ENCODE peak calls at places on chromosomes 11 and 22, in ten cellular contexts. O, J, I, W, F, L, M, G, K and B are unnamed samples.

GRCh38 chr11:130599073-130599654 is 150.7 kb downstream of the ADAMTS15 start:
- DNase-seq in L (no peak), G (peak), K (no peak), M (peak), W (no peak), O (peak), F (peak), J (no peak), I (peak), B (no peak)

GRCh38 chr11:108220721-108221346 is 1.6 kb downstream of the NPAT start:
- DNase-seq in O (no peak), F (no peak), J (no peak), K (peak), I (no peak), M (no peak), W (no peak), L (no peak), G (no peak), B (no peak)

GRCh38 chr11:78830277-78830676 is 255.6 kb upstream of the NARS2 start:
- DNase-seq in I (no peak), M (peak), F (no peak), K (no peak), W (no peak), L (no peak), O (no peak), G (no peak), J (no peak), B (no peak)

GRCh38 chr22:42207918-42208317 is 62.5 kb downstream of the TCF20 start:
- DNase-seq in O (no peak), J (no peak), G (no peak), L (no peak), F (no peak), I (no peak), K (no peak), W (no peak), M (no peak), B (no peak)

GRCh38 chr11:79404325-79404724 is 36.5 kb downstream of the TENM4 start:
- DNase-seq in F (no peak), O (no peak), K (no peak), I (no peak), M (no peak), L (no peak), G (no peak), W (no peak), J (no peak), B (no peak)

GRCh38 chr11:96278039-96278897 is 64.7 kb downstream of the MAML2 start:
- DNase-seq in F (no peak), J (no peak), M (no peak), K (no peak), O (no peak), G (peak), W (no peak), L (peak), I (no peak), B (no peak)

GRCh38 chr11:25860677-25861445 is 471.1 kb upstream of the ANO3 start:
- DNase-seq in W (no peak), L (peak), G (peak), O (no peak), J (no peak), K (no peak), M (no peak), I (no peak), F (no peak), B (no peak)

GRCh38 chr11:128415539-128415938 is 171.8 kb downstream of the ETS1 start:
- DNase-seq in K (no peak), O (no peak), G (no peak), M (no peak), F (no peak), I (no peak), L (peak), J (no peak), W (no peak), B (no peak)

GRCh38 chr22:39601180-39601535 is 30.6 kb downstream of the CACNA1I start:
- DNase-seq in M (no peak), K (peak), W (no peak), G (no peak), J (no peak), F (no peak), O (no peak), L (no peak), I (no peak), B (no peak)

GRCh38 chr11:62792193-62792575 is 378 bp upstream of the TMEM223 start:
- DNase-seq in I (peak), J (peak), G (peak), W (no peak), L (no peak), F (peak), M (peak), K (no peak), O (no peak), B (no peak)
- TF ChIP-seq CTCF in I (no peak), J (peak), G (no peak), W (no peak), L (no peak), F (no peak), M (no peak), K (peak), O (no peak), B (no peak)

GRCh38 chr11:119880873-119881272 is 151.9 kb upstream of the NECTIN1 start:
- DNase-seq in M (no peak), F (no peak), L (no peak), W (no peak), J (peak), G (no peak), I (no peak), O (no peak), K (no peak), B (no peak)

GRCh38 chr11:119876841-119877240 is 147.8 kb upstream of the NECTIN1 start:
- DNase-seq in W (no peak), K (no peak), G (no peak), L (no peak), O (no peak), M (no peak), F (no peak), J (peak), I (no peak), B (no peak)

GRCh38 chr11:119880143-119880542 is 151.1 kb upstream of the NECTIN1 start:
- DNase-seq in K (no peak), G (no peak), J (peak), F (no peak), O (peak), M (peak), L (no peak), I (no peak), W (no peak), B (no peak)

GRCh38 chr11:119875841-119876600 is 147.0 kb upstream of the NECTIN1 start:
- DNase-seq in G (no peak), M (no peak), W (no peak), O (no peak), I (no peak), F (no peak), L (no peak), J (peak), K (no peak), B (no peak)

DNA sequence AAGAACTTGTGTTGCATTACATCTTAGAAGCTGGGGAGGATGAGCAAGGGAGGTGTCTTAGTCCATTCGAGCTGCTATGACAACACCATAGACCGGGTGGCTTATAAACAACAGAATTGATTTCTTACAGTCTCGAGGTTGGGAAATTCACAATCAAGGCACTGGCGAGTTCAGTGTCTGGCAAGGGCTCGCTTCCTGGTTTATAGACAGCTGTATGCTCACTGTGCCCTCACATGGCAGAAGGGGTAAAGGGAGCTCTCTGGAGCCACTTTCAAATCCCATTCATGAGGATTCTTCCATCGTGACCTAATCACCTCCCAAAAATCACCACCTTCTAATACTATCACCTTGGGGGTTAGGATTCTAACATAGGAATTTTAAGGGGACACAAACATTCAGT is 150.0 kb upstream of the NECTIN1 start:
- DNase-seq in I (no peak), G (no peak), F (no peak), W (no peak), O (no peak), K (no peak), M (no peak), L (no peak), J (no peak), B (no peak)
- TF ChIP-seq CTCF in I (no peak), G (no peak), F (no peak), W (no peak), O (no peak), K (no peak), M (no peak), L (no peak), J (no peak), B (no peak)

GRCh38 chr11:83459802-83460201 is 173.6 kb upstream of the CCDC90B start:
- DNase-seq in G (no peak), K (no peak), J (no peak), L (no peak), W (no peak), M (no peak), I (no peak), F (no peak), O (no peak), B (no peak)
- TF ChIP-seq CTCF in G (no peak), K (no peak), J (no peak), L (no peak), W (no peak), M (no peak), I (no peak), F (no peak), O (no peak), B (no peak)

GRCh38 chr22:29216011-29216872 is 10.5 kb downstream of the EMID1 start:
- DNase-seq in O (no peak), M (no peak), K (no peak), J (peak), G (no peak), F (no peak), W (no peak), I (no peak), L (no peak), B (no peak)

GRCh38 chr22:29216873-29217666 is 11.4 kb downstream of the EMID1 start:
- DNase-seq in G (peak), L (no peak), I (no peak), F (no peak), M (no peak), J (peak), K (no peak), W (no peak), O (no peak), B (peak)

GRCh38 chr22:29218758-29219408 is 13.2 kb downstream of the EMID1 start:
- DNase-seq in O (no peak), F (no peak), W (no peak), J (peak), K (no peak), G (no peak), M (no peak), L (no peak), I (no peak), B (no peak)

GRCh38 chr22:29217827-29218757 is 12.4 kb downstream of the EMID1 start:
- DNase-seq in K (no peak), G (no peak), L (no peak), F (no peak), O (no peak), M (peak), W (no peak), I (no peak), J (peak), B (no peak)

GRCh38 chr22:29219881-29220670 is 14.4 kb downstream of the EMID1 start:
- DNase-seq in M (peak), I (no peak), F (no peak), L (no peak), G (peak), K (no peak), O (peak), W (no peak), J (peak), B (no peak)
- TF ChIP-seq CTCF in M (peak), I (no peak), F (peak), L (no peak), G (no peak), K (no peak), O (no peak), W (no peak), J (no peak), B (no peak)

GRCh38 chr22:32775957-32776356 is 25.5 kb upstream of the TIMP3 start:
- DNase-seq in G (no peak), M (peak), K (peak), L (no peak), W (no peak), J (no peak), I (no peak), F (no peak), O (no peak), B (no peak)
- TF ChIP-seq CTCF in G (peak), M (peak), K (peak), L (peak), W (no peak), J (no peak), I (no peak), F (peak), O (no peak), B (peak)

GRCh38 chr11:65060913-65061408 is 2.6 kb upstream of the NAALADL1 start:
- DNase-seq in G (no peak), W (no peak), L (no peak), K (no peak), J (no peak), I (no peak), O (no peak), M (peak), F (peak), B (no peak)
- TF ChIP-seq CTCF in G (peak), W (no peak), L (no peak), K (peak), J (no peak), I (no peak), O (no peak), M (peak), F (peak), B (no peak)

GRCh38 chr11:118524356-118524755 is 2.9 kb upstream of the TTC36 start:
- DNase-seq in F (no peak), L (no peak), I (no peak), M (no peak), O (no peak), W (no peak), K (no peak), G (no peak), J (no peak), B (no peak)
- TF ChIP-seq CTCF in F (no peak), L (no peak), I (no peak), M (peak), O (no peak), W (no peak), K (no peak), G (no peak), J (no peak), B (no peak)

GRCh38 chr22:24205438-24206189 is 24.3 kb downstream of the SUSD2 start:
- DNase-seq in K (no peak), L (no peak), J (no peak), I (no peak), O (no peak), M (no peak), G (no peak), F (no peak), W (no peak), B (no peak)
- TF ChIP-seq CTCF in K (no peak), L (no peak), J (no peak), I (no peak), O (no peak), M (no peak), G (no peak), F (peak), W (no peak), B (no peak)

DNA sequence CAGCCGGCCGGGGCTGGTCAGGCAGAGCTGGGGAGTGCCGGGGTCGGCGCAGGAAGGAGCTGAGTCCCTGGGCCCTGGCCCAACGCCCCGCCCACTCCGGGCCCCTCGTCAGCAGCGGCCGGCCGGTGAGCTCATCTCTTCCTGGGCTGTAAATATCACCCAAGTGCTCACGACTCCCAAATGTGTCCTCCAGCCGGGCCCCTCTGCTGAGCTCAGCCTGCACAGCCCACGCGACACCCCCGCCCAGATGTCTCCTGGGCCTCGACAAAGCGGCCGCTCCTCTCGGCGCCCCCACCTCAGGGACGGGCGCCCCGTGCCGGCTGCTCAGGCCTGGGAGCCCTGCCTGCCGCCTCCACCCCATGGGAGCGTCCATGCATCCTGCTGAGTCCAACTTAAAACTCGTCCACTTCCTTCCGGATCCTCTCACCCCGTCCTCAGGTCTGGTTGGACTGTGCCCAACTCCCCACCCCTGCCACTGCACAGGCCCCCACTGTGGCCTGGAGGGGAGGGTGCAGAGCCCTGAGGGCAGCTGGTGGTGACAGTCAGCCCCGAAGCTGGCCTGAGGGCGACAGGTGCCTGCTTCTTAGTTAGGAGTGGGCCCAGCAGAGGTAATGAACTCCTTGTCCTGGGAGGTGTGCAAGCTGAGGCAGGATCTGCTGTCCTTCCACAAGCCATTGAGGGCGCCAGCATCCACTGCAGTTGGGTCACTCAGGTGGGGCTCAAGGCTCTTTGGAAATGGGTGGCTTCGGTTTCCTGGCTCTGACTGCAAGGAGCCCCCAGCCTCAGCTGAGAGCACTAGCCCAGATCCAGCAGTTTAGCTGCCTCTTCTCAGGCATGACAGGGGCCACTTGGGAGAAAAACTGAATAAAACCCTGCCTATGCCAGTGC is 28.8 kb downstream of the RTN4R start:
- DNase-seq in O (no peak), G (peak), K (no peak), M (peak), J (peak), I (peak), L (no peak), F (no peak), W (no peak), B (no peak)
- TF ChIP-seq CTCF in O (no peak), G (no peak), K (no peak), M (no peak), J (no peak), I (no peak), L (no peak), F (peak), W (no peak), B (no peak)

GRCh38 chr22:45212306-45212709 is 28.4 kb downstream of the KIAA0930 start:
- DNase-seq in M (peak), F (no peak), L (peak), I (peak), J (peak), O (peak), G (peak), W (no peak), K (no peak), B (peak)
- TF ChIP-seq CTCF in M (no peak), F (no peak), L (no peak), I (no peak), J (no peak), O (no peak), G (no peak), W (no peak), K (no peak), B (no peak)